ENCODE peak calls at places on chromosome 10, in seven cellular contexts. H is pancreas; V is activated naive CD4-positive, alpha-beta T cell treated with anti-CD3 and anti-CD28 coated beads, Interleukin-2, amount 50 U/mL, for 72 hours; J is T-cell; C is left lung; N is activated CD4-positive, CD25-positive, alpha-beta regulatory T cell treated with anti-CD3 and anti-CD28 coated beads, Interleukin-2, amount 50 U/mL, for 24 hours; I is left ventricle myocardium superior. F is an unnamed sample.

GRCh38 chr10:106894675-106895074 is 269.8 kb downstream of the SORCS1 start:
- ATAC-seq in H (peak), V (no peak), J (no peak), C (no peak), N (no peak), I (peak), F (no peak)

GRCh38 chr10:67801118-67801517 is 36.9 kb downstream of the DNAJC12 start:
- ATAC-seq in H (no peak), V (no peak), J (no peak), C (no peak), N (no peak), I (no peak), F (no peak)

GRCh38 chr10:60148266-60148840 is 241.3 kb downstream of the ANK3 start:
- ATAC-seq in H (peak), V (no peak), J (no peak), C (peak), N (no peak), I (peak), F (no peak)

GRCh38 chr10:77541247-77541646 is 96.4 kb downstream of the KCNMA1 start:
- ATAC-seq in H (no peak), V (no peak), J (no peak), C (no peak), N (no peak), I (no peak), F (no peak)

GRCh38 chr10:50637003-50637579 is 13.3 kb upstream of the SGMS1 start:
- ATAC-seq in H (no peak), V (peak), J (peak), C (no peak), N (peak), I (no peak), F (peak)

GRCh38 chr10:33942508-33942907 is 608.0 kb upstream of the NRP1 start:
- ATAC-seq in H (no peak), V (no peak), J (no peak), C (no peak), N (no peak), I (no peak), F (no peak)

GRCh38 chr10:16750461-16750860 is 66.8 kb downstream of the RSU1 start:
- ATAC-seq in H (no peak), V (no peak), J (no peak), C (no peak), N (no peak), I (no peak), F (no peak)

GRCh38 chr10:100506596-100507356 is 12.9 kb downstream of the SEC31B start:
- ATAC-seq in H (no peak), V (peak), J (no peak), C (no peak), N (peak), I (no peak), F (peak)

GRCh38 chr10:24349379-24350110 is 140.6 kb downstream of the KIAA1217 start:
- ATAC-seq in H (no peak), V (no peak), J (no peak), C (no peak), N (no peak), I (peak), F (no peak)

GRCh38 chr10:590721-591120 is 98.7 kb downstream of the DIP2C start:
- ATAC-seq in H (no peak), V (no peak), J (no peak), C (no peak), N (no peak), I (no peak), F (no peak)

GRCh38 chr10:100562806-100563293 is 27.1 kb downstream of the HIF1AN start:
- ATAC-seq in H (peak), V (peak), J (peak), C (peak), N (no peak), I (peak), F (peak)

GRCh38 chr10:124537891-124538290 is 76.3 kb downstream of the LHPP start:
- ATAC-seq in H (no peak), V (no peak), J (no peak), C (no peak), N (no peak), I (no peak), F (no peak)

GRCh38 chr10:98293550-98294269 is 25.7 kb upstream of the LOXL4 start:
- ATAC-seq in H (no peak), V (no peak), J (no peak), C (no peak), N (no peak), I (peak), F (no peak)

GRCh38 chr10:7483848-7484247 is 73.0 kb upstream of the SFMBT2 start:
- ATAC-seq in H (no peak), V (no peak), J (no peak), C (no peak), N (no peak), I (no peak), F (no peak)

GRCh38 chr10:58757352-58758071 is 244.8 kb downstream of the BICC1 start:
- ATAC-seq in H (no peak), V (no peak), J (no peak), C (no peak), N (no peak), I (no peak), F (no peak)

GRCh38 chr10:19226025-19226424 is 177.4 kb downstream of the MALRD1 start:
- ATAC-seq in H (no peak), V (no peak), J (no peak), C (no peak), N (no peak), I (no peak), F (no peak)

GRCh38 chr10:60817135-60817805 is 39.0 kb downstream of the CDK1 start:
- ATAC-seq in H (peak), V (no peak), J (no peak), C (peak), N (no peak), I (peak), F (no peak)

F was measured in activated T-helper 17 cell treated with anti-CD3 and anti-CD28 coated beads, Interleukin-2, amount 50 U/mL, for 72 hours.